ENCODE peak calls at places on chromosomes 12 and 14, in six cellular contexts. V is RWPE1; N is activated CD4-positive, CD25-positive, alpha-beta regulatory T cell treated with anti-CD3 and anti-CD28 coated beads, Interleukin-2, amount 50 U/mL, for 16 hours; R is adrenal gland; M is IMR-90; D is left ventricle myocardium inferior. L is an unnamed sample.
A peak's percentile ranks its signal among the peaks of the same experiment; 100 is the strongest.

GRCh38 chr12:41917827-41918445 is 226.7 kb downstream of the GXYLT1 start:
- DNase-seq in M (no peak), D (no peak), R (no peak), N (no peak), V (no peak), L (no peak)

GRCh38 chr14:89695846-89696245 is 258.7 kb downstream of the EFCAB11 start:
- DNase-seq in M (no peak), D (no peak), N (no peak), R (no peak), V (no peak), L (no peak)

GRCh38 chr14:57085801-57086200 is 182.9 kb downstream of the EXOC5 start:
- DNase-seq in R (no peak), M (no peak), D (no peak), V (peak; percentile 18), N (no peak), L (no peak)

GRCh38 chr12:83971781-83972180 is 940.8 kb downstream of the SLC6A15 start:
- DNase-seq in M (no peak), D (no peak), V (no peak), N (no peak), R (no peak), L (no peak)

GRCh38 chr12:127785535-127785934 is 481.4 kb upstream of the TMEM132C start:
- DNase-seq in R (peak; percentile 22), M (no peak), D (no peak), V (peak; percentile 4), N (no peak), L (no peak)

GRCh38 chr12:128969480-128970055 is 116.3 kb downstream of the GLT1D1 start:
- DNase-seq in V (peak; percentile 5), N (no peak), M (no peak), D (no peak), R (no peak), L (no peak)

GRCh38 chr14:103856105-103856504 is 8.7 kb upstream of the PPP1R13B start:
- DNase-seq in D (no peak), V (no peak), N (no peak), R (no peak), M (no peak), L (no peak)

GRCh38 chr12:85182699-85183098 is 97.3 kb upstream of the ALX1 start:
- DNase-seq in M (no peak), N (no peak), D (no peak), V (no peak), R (no peak), L (no peak)

GRCh38 chr14:44775248-44775647 is 186.5 kb downstream of the KLHL28 start:
- DNase-seq in V (no peak), N (no peak), R (no peak), M (no peak), D (no peak), L (no peak)

GRCh38 chr14:30608533-30609006 is 13.5 kb upstream of the SCFD1 start:
- DNase-seq in V (no peak), R (no peak), M (peak; percentile 59), D (no peak), N (no peak), L (no peak)

GRCh38 chr14:90137807-90138206 is 76.0 kb downstream of the KCNK13 start:
- DNase-seq in D (no peak), R (peak; percentile 44), N (no peak), V (no peak), M (peak; percentile 17), L (no peak)

GRCh38 chr12:60035835-60036234 is 440.0 kb downstream of the SLC16A7 start:
- DNase-seq in M (peak; percentile 27), V (peak; percentile 20), D (no peak), R (no peak), N (no peak), L (no peak)

GRCh38 chr12:55728185-55728931 is 451 bp downstream of the CD63 start:
- DNase-seq in R (peak; percentile 88), D (peak; percentile 87), N (no peak), M (peak; percentile 53), V (peak; percentile 55), L (no peak)

GRCh38 chr12:460301-461230 is 827 bp downstream of the B4GALNT3 start:
- DNase-seq in M (no peak), R (peak; percentile 49), N (no peak), D (no peak), V (no peak), L (no peak)

GRCh38 chr14:68391292-68392014 is 401.4 kb downstream of the ZFP36L1 start:
- DNase-seq in V (no peak), D (no peak), N (no peak), R (no peak), M (peak; percentile 79), L (no peak)